ENCODE peak calls at places on chromosomes 3 and 15, in five cellular contexts. W, U, K, H and P are unnamed samples.

GRCh38 chr15:57589276-57590073 is 2.2 kb upstream of the MYZAP start:
- DNase-seq in K (no peak), U (no peak), H (no peak), W (no peak), P (no peak)

GRCh38 chr15:62972814-62973213 is 69.7 kb upstream of the TPM1 start:
- DNase-seq in W (no peak), K (no peak), H (no peak), U (no peak), P (no peak)

GRCh38 chr15:49490963-49491362 is 67.9 kb downstream of the FGF7 start:
- DNase-seq in U (no peak), K (no peak), H (no peak), W (no peak), P (no peak)

GRCh38 chr15:100614336-100614735 is 11.9 kb downstream of the ASB7 start:
- DNase-seq in H (no peak), K (no peak), U (no peak), W (no peak), P (no peak)

GRCh38 chr3:182795383-182795782 is 2.1 kb downstream of the ATP11B start:
- DNase-seq in U (no peak), W (no peak), H (peak), K (no peak), P (peak)

GRCh38 chr3:42489116-42489936 is 13.1 kb upstream of the VIPR1 start:
- DNase-seq in U (peak), W (no peak), H (no peak), K (no peak), P (no peak)

GRCh38 chr3:16132926-16133325 is 41.6 kb upstream of the GALNT15 start:
- DNase-seq in W (no peak), H (no peak), K (no peak), U (no peak), P (no peak)

GRCh38 chr3:49666592-49666991 is 7.6 kb upstream of the APEH start:
- DNase-seq in W (no peak), K (no peak), U (no peak), H (no peak), P (no peak)

GRCh38 chr3:20975221-20975620 is 775.8 kb downstream of the ZNF385D start:
- DNase-seq in K (no peak), H (no peak), W (no peak), U (no peak), P (no peak)

GRCh38 chr15:66836476-66837030 is 134.5 kb downstream of the SMAD6 start:
- DNase-seq in K (no peak), H (no peak), U (no peak), W (no peak), P (no peak)

GRCh38 chr3:39144748-39145380 is 8.5 kb downstream of the CSRNP1 start:
- DNase-seq in H (no peak), W (no peak), K (no peak), U (no peak), P (no peak)

GRCh38 chr3:79038057-79038456 is 729.7 kb downstream of the ROBO1 start:
- DNase-seq in K (no peak), W (no peak), U (no peak), H (no peak), P (no peak)

GRCh38 chr3:66376568-66376967 is 124.3 kb downstream of the LRIG1 start:
- DNase-seq in U (no peak), H (no peak), W (no peak), K (no peak), P (no peak)

GRCh38 chr3:133983126-133983525 is 46.6 kb downstream of the SLCO2A1 start:
- DNase-seq in U (no peak), H (no peak), K (no peak), W (no peak), P (no peak)

GRCh38 chr3:128584412-128585020 is 66.1 kb downstream of the RPN1 start:
- DNase-seq in U (peak), W (peak), K (peak), H (no peak), P (no peak)

GRCh38 chr15:33807665-33808064 is 160.6 kb upstream of the CHRM5 start:
- DNase-seq in K (no peak), H (no peak), W (no peak), U (no peak), P (no peak)

GRCh38 chr15:69729167-69729748 is 276.6 kb downstream of the RPLP1 start:
- DNase-seq in U (peak), K (no peak), H (peak), W (peak), P (peak)

GRCh38 chr3:40585381-40586016 is 60.7 kb downstream of the ZNF621 start:
- DNase-seq in K (no peak), H (peak), U (no peak), W (no peak), P (peak)

GRCh38 chr3:186625600-186626042 is 12.8 kb downstream of the AHSG start:
- DNase-seq in W (no peak), K (no peak), H (no peak), U (no peak), P (no peak)

DNA sequence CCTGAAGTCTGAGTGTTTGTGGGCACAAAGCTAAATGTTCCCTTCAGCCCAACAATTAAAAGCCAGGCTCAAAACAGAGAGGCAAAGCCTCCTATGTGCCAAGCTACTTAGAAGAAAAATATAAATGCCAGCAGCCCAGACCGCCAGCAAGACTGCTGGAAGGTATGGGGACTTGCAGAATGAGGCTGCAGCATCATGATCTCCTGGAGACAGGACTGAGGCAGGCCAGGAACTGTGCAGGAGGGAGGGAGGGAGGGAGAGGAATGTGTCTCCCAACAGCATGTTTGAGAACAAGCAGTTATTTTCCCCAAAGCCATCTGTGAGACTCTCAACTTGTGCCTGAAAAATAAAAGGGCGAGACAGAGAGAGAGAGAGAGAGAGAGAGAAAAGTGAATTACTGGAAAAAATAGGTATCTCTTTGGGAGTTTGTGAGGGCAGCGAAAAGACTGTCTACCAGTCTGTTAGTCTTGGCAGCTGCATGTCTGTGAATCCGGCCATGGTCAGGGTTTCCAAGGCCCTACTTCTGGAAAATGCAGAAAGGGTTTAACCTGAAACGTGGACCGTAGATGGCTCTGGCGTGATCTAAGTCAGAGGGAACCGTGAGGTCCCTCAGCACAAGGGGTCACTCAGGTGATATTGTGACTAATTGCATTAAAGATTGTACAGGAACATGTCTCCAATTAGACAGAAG is 139.7 kb upstream of the COL8A1 start:
- DNase-seq in H (no peak), W (no peak), U (no peak), K (no peak), P (no peak)
- TF ChIP-seq CTCF in H (no peak), W (no peak), U (no peak), K (no peak), P (no peak)

DNA sequence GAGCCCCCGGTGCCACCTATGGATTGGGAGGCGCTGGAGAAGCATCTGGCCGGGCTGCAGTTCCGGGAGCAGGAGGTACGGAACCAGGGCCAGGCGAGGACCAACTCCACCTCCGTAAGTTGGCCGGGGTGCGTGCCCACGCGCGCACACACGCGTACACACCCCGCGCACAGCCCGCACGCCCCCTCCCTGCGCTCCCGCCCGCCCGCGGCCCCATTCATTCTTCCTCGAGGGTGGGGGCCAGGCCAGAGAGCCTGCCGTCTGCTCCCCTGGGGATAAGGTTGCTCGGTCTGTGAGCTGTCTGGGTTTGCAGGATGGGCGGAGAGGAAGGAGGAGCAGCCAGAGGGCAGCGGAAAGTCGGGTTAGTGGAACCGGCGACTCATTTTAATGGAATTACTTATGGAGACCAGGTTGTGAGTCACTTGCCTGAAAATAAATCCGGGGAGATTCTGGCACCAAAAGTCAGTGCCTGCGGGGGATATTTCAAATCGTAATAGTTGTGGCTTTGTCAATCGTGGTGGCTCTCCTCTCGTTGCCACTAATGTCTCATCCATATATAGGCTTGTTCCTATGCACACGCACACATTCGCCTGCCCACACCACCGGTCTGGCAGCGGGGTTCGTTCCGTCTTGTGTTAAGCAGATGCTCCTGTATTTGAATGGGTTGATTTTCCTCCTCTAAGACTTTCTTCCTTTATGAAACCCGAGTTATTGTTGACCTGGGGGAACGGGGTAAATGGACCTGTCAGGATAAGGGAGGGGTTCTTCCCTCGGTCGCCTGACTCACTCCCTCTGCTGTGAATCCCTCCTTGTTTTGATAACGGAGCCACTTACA is 223.4 kb upstream of the IL12A start:
- DNase-seq in H (peak), U (peak), K (peak), W (peak), P (peak)
- TF ChIP-seq CTCF in H (no peak), U (no peak), K (no peak), W (no peak), P (no peak)

DNA sequence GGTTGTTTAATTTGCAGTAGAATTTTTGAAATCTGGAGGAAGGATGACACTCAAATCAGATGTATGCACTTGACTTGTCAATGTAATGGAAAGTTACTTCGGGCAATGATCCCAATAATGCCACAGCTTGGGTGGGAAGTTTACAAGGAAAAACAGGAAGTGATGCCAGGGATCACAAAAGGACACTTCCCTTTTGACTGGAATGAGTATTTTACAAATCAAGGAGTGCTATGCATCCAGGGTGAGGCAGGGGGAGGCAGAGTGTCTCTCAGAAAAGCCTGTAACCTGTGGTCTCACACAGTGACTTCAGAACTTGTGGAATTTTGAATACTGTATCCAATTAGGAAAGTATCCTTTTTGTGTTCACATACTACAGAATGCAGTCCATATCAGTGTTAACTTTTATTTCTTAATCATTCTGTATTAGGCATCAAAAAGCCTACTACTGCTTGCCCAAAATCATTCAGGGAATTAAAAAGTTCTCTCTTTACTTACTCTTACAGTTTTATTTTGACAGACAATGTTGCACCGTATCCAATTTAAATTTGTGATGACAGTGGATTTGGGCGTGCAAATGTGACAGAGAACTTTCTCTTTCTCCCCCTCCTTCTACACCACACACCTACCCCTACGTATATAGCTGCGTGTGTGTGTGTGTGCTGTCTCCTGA is 445.1 kb downstream of the MECOM start:
- DNase-seq in H (no peak), K (no peak), U (peak), W (peak), P (no peak)
- TF ChIP-seq CTCF in H (no peak), K (peak), U (peak), W (peak), P (peak)

GRCh38 chr3:194604837-194605236 is 28.4 kb downstream of the TMEM44 start:
- DNase-seq in U (no peak), K (no peak), H (no peak), W (no peak), P (no peak)
- TF ChIP-seq CTCF in U (no peak), K (peak), H (no peak), W (no peak), P (no peak)

GRCh38 chr3:37308247-37308646 is 133.9 kb upstream of the LRRFIP2 start:
- DNase-seq in W (no peak), H (peak), K (no peak), U (no peak), P (peak)
- TF ChIP-seq CTCF in W (peak), H (no peak), K (peak), U (no peak), P (peak)

DNA sequence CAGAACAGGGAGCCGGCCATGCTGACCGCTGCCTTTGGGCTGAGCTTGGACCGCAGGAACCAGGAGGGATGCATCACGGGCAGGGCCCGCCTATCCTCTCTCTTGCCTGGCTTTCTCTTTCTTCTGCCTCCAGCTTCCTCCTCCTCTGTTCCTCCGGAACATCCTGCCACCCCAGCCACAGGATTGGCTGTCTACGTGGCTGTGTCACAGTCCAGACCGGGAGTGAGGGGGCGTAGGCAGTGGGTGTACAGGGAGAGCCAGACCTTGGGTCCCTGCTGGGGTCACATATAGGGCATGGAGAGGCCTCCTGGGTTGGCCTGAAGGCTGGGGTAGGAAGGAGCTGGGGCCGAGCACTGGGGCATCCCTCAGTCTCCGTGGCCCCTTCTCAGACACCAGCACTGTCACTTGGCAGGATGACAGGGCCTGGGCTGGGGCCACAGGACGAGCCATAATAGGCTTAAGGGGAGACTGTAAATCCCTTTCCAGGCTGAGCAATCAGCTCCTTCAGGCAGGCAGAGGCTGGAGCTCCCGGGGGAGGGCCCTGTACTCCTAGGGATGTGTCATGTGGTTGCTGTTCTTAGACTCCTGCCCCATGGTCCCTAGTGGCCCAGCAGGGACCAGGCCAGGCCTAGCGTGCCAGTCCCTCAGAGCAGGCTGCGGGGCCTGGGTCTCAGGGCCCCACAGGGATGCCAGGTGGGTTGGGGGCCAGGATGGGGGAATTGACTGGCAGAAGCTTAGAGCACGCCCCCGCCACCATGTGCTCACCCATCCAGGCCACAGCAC is 25.4 kb downstream of the LINGO1 start:
- DNase-seq in W (no peak), U (no peak), K (no peak), H (no peak), P (no peak)
- TF ChIP-seq CTCF in W (no peak), U (no peak), K (no peak), H (no peak), P (no peak)

GRCh38 chr15:74808840-74809229 is 3.8 kb upstream of the LMAN1L start:
- DNase-seq in K (no peak), U (no peak), H (no peak), W (no peak), P (no peak)
- TF ChIP-seq CTCF in K (no peak), U (no peak), H (no peak), W (no peak), P (no peak)

DNA sequence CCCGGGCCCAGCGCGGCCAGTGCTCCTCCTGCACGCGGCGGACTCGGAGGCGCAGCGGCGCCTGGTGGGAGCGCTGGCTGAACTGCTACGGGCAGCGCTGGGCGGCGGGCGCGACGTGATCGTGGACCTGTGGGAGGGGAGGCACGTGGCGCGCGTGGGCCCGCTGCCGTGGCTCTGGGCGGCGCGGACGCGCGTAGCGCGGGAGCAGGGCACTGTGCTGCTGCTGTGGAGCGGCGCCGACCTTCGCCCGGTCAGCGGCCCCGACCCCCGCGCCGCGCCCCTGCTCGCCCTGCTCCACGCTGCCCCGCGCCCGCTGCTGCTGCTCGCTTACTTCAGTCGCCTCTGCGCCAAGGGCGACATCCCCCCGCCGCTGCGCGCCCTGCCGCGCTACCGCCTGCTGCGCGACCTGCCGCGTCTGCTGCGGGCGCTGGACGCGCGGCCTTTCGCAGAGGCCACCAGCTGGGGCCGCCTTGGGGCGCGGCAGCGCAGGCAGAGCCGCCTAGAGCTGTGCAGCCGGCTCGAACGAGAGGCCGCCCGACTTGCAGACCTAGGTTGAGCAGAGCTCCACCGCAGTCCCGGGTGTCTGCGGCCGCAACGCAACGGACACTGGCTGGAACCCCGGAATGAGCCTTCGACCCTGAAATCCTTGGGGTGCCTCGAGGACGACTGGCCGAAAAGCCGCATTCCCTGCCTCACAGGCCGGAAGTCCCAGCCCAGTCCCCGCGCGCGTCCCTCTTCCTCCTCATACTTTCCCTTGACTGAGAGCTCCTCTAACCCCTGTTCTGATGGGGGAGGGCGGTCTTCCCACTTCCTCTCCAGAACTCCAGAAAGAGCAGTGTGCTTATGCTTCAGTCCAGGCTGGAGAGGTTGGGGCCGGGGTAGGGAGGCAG is 1.4 kb upstream of the IL17RC start:
- DNase-seq in H (peak), K (peak), U (peak), W (peak), P (no peak)
- TF ChIP-seq CTCF in H (no peak), K (peak), U (no peak), W (no peak), P (peak)

GRCh38 chr3:123941150-123941941 is 19.7 kb downstream of the CCDC14 start:
- DNase-seq in K (no peak), U (no peak), H (no peak), W (no peak), P (no peak)
- TF ChIP-seq CTCF in K (no peak), U (no peak), H (no peak), W (no peak), P (no peak)

GRCh38 chr15:81314378-81314777 is 9.6 kb downstream of the STARD5 start:
- DNase-seq in U (no peak), W (no peak), K (no peak), H (no peak), P (no peak)

GRCh38 chr15:81315452-81316203 is 8.3 kb downstream of the STARD5 start:
- DNase-seq in W (no peak), H (no peak), K (no peak), U (no peak), P (no peak)

GRCh38 chr15:81313686-81314085 is 10.3 kb downstream of the STARD5 start:
- DNase-seq in U (no peak), K (no peak), H (no peak), W (no peak), P (no peak)

GRCh38 chr15:81316267-81316666 is 7.7 kb downstream of the STARD5 start:
- DNase-seq in K (no peak), H (no peak), W (no peak), U (no peak), P (no peak)

GRCh38 chr15:81317642-81318017 is 6.3 kb downstream of the STARD5 start:
- DNase-seq in W (no peak), H (no peak), K (no peak), U (no peak), P (no peak)
- TF ChIP-seq CTCF in W (no peak), H (no peak), K (no peak), U (no peak), P (no peak)